ENCODE peak calls at places on chromosomes 16 and 17, in five cellular contexts. F, E, K, Q and I are unnamed samples.

GRCh38 chr16:58345574-58346354 is 46.5 kb upstream of the GINS3 start:
- DNase-seq in F (no peak), E (peak), K (no peak), Q (no peak), I (no peak)

GRCh38 chr17:79108232-79108850 is 33.7 kb downstream of the ENGASE start:
- DNase-seq in F (no peak), E (no peak), K (no peak), Q (no peak), I (no peak)

GRCh38 chr16:51816929-51817328 is 665.9 kb upstream of the SALL1 start:
- DNase-seq in F (no peak), E (peak), K (no peak), Q (peak), I (no peak)

GRCh38 chr16:66326995-66327513 is 39.4 kb upstream of the CDH5 start:
- DNase-seq in F (peak), E (no peak), K (peak), Q (no peak), I (no peak)

GRCh38 chr17:35254107-35254802 is 11.4 kb downstream of the SLFN5 start:
- DNase-seq in F (no peak), E (peak), K (no peak), Q (peak), I (peak)

GRCh38 chr16:7268182-7268581 is 64.5 kb upstream of the RBFOX1 start:
- DNase-seq in F (peak), E (peak), K (peak), Q (no peak), I (peak)

GRCh38 chr17:60641126-60641525 is 36.5 kb upstream of the BCAS3 start:
- DNase-seq in F (no peak), E (peak), K (no peak), Q (peak), I (no peak)

GRCh38 chr16:798666-799065 is 1.9 kb downstream of the GNG13 start:
- DNase-seq in F (no peak), E (no peak), K (no peak), Q (no peak), I (no peak)

GRCh38 chr17:74579910-74580309 is 12.2 kb downstream of the CD300LD start:
- DNase-seq in F (no peak), E (no peak), K (no peak), Q (no peak), I (no peak)

GRCh38 chr17:65085397-65085796 is 28.9 kb upstream of the GNA13 start:
- DNase-seq in F (no peak), E (peak), K (peak), Q (no peak), I (no peak)

GRCh38 chr16:59039066-59039465 is 304.9 kb upstream of the GOT2 start:
- DNase-seq in F (no peak), E (no peak), K (no peak), Q (no peak), I (no peak)

GRCh38 chr17:36942031-36942599 is 4.8 kb downstream of the LHX1 start:
- DNase-seq in F (no peak), E (no peak), K (no peak), Q (no peak), I (no peak)

GRCh38 chr17:80991645-80992076 is at the start of gene CHMP6:
- DNase-seq in F (peak), E (peak), K (peak), Q (peak), I (peak)

GRCh38 chr17:75812096-75813001 is 27.7 kb downstream of the UNK start:
- DNase-seq in F (no peak), E (no peak), K (no peak), Q (no peak), I (no peak)

GRCh38 chr17:17994271-17994670 is 21.6 kb downstream of the DRC3 start:
- DNase-seq in F (peak), E (peak), K (peak), Q (no peak), I (peak)

GRCh38 chr17:82014432-82014831 is 8.2 kb downstream of the CENPX start:
- DNase-seq in F (no peak), E (no peak), K (no peak), Q (no peak), I (no peak)

GRCh38 chr17:60864674-60865080 is 187.0 kb downstream of the BCAS3 start:
- DNase-seq in F (no peak), E (no peak), K (no peak), Q (no peak), I (no peak)

GRCh38 chr16:85004587-85005205 is 6.6 kb downstream of the ZDHHC7 start:
- DNase-seq in F (no peak), E (peak), K (peak), Q (peak), I (no peak)